ENCODE peak calls at places on chromosomes 2 and 18, in eight cellular contexts. One of them, this sample, is unnamed.

GRCh38 chr2:227464356-227464755 is 7.6 kb upstream of the AGFG1 start:
- DNase-seq in RWPE1: no peak
- DNase-seq in upper lobe of right lung: no peak
- DNase-seq in endothelial cell: no peak
- DNase-seq in spleen: no peak
- DNase-seq in fibroblast of mammary gland: no peak
- DNase-seq in tibial nerve: no peak
- DNase-seq in suprapubic skin: no peak
- DNase-seq in this sample: no peak

GRCh38 chr2:84832772-84833461 is 48.0 kb downstream of the TRABD2A start:
- DNase-seq in RWPE1: no peak
- DNase-seq in upper lobe of right lung: no peak
- DNase-seq in endothelial cell: no peak
- DNase-seq in spleen: peak
- DNase-seq in fibroblast of mammary gland: no peak
- DNase-seq in tibial nerve: no peak
- DNase-seq in suprapubic skin: no peak
- DNase-seq in this sample: no peak

GRCh38 chr18:34921811-34922385 is 119.3 kb upstream of the MAPRE2 start:
- DNase-seq in RWPE1: no peak
- DNase-seq in upper lobe of right lung: no peak
- DNase-seq in endothelial cell: no peak
- DNase-seq in spleen: no peak
- DNase-seq in fibroblast of mammary gland: no peak
- DNase-seq in tibial nerve: no peak
- DNase-seq in suprapubic skin: no peak
- DNase-seq in this sample: no peak

GRCh38 chr2:61361068-61361467 is 109.8 kb downstream of the USP34 start:
- DNase-seq in RWPE1: no peak
- DNase-seq in upper lobe of right lung: no peak
- DNase-seq in endothelial cell: no peak
- DNase-seq in spleen: no peak
- DNase-seq in fibroblast of mammary gland: no peak
- DNase-seq in tibial nerve: no peak
- DNase-seq in suprapubic skin: no peak
- DNase-seq in this sample: no peak

GRCh38 chr18:67135981-67136380 is 380.5 kb downstream of the DSEL start:
- DNase-seq in RWPE1: no peak
- DNase-seq in upper lobe of right lung: no peak
- DNase-seq in endothelial cell: no peak
- DNase-seq in spleen: no peak
- DNase-seq in fibroblast of mammary gland: no peak
- DNase-seq in tibial nerve: no peak
- DNase-seq in suprapubic skin: no peak
- DNase-seq in this sample: no peak

GRCh38 chr2:216619411-216620393 is 13.5 kb upstream of the IGFBP2 start:
- DNase-seq in RWPE1: no peak
- DNase-seq in upper lobe of right lung: no peak
- DNase-seq in endothelial cell: no peak
- DNase-seq in spleen: no peak
- DNase-seq in fibroblast of mammary gland: peak
- DNase-seq in tibial nerve: no peak
- DNase-seq in suprapubic skin: no peak
- DNase-seq in this sample: no peak

GRCh38 chr2:46990231-46990588 is 74.6 kb upstream of the MCFD2 start:
- DNase-seq in RWPE1: no peak
- DNase-seq in upper lobe of right lung: no peak
- DNase-seq in endothelial cell: no peak
- DNase-seq in spleen: no peak
- DNase-seq in fibroblast of mammary gland: no peak
- DNase-seq in tibial nerve: no peak
- DNase-seq in suprapubic skin: no peak
- DNase-seq in this sample: no peak

GRCh38 chr18:22670914-22671313 is 253.2 kb upstream of the CTAGE1 start:
- DNase-seq in RWPE1: no peak
- DNase-seq in upper lobe of right lung: no peak
- DNase-seq in endothelial cell: no peak
- DNase-seq in spleen: no peak
- DNase-seq in fibroblast of mammary gland: no peak
- DNase-seq in tibial nerve: no peak
- DNase-seq in suprapubic skin: no peak
- DNase-seq in this sample: no peak

GRCh38 chr2:197873293-197873701 is 68.9 kb downstream of the PLCL1 start:
- DNase-seq in RWPE1: no peak
- DNase-seq in upper lobe of right lung: no peak
- DNase-seq in endothelial cell: no peak
- DNase-seq in spleen: no peak
- DNase-seq in fibroblast of mammary gland: peak
- DNase-seq in tibial nerve: no peak
- DNase-seq in suprapubic skin: no peak
- DNase-seq in this sample: peak

GRCh38 chr2:197255550-197255949 is 55.0 kb downstream of the ANKRD44 start:
- DNase-seq in RWPE1: no peak
- DNase-seq in upper lobe of right lung: peak
- DNase-seq in endothelial cell: peak
- DNase-seq in spleen: peak
- DNase-seq in fibroblast of mammary gland: no peak
- DNase-seq in tibial nerve: peak
- DNase-seq in suprapubic skin: peak
- DNase-seq in this sample: no peak

GRCh38 chr2:108288534-108289106 is at the start of gene SULT1C2:
- DNase-seq in RWPE1: no peak
- DNase-seq in upper lobe of right lung: no peak
- DNase-seq in endothelial cell: peak
- DNase-seq in spleen: no peak
- DNase-seq in fibroblast of mammary gland: peak
- DNase-seq in tibial nerve: no peak
- DNase-seq in suprapubic skin: no peak
- DNase-seq in this sample: no peak

GRCh38 chr2:9954136-9954535 is 2.6 kb downstream of the GRHL1 start:
- DNase-seq in RWPE1: no peak
- DNase-seq in upper lobe of right lung: no peak
- DNase-seq in endothelial cell: no peak
- DNase-seq in spleen: no peak
- DNase-seq in fibroblast of mammary gland: no peak
- DNase-seq in tibial nerve: no peak
- DNase-seq in suprapubic skin: no peak
- DNase-seq in this sample: no peak

GRCh38 chr18:32310119-32310518 is 120.3 kb downstream of the MEP1B start:
- DNase-seq in RWPE1: no peak
- DNase-seq in upper lobe of right lung: no peak
- DNase-seq in endothelial cell: no peak
- DNase-seq in spleen: no peak
- DNase-seq in fibroblast of mammary gland: peak
- DNase-seq in tibial nerve: no peak
- DNase-seq in suprapubic skin: no peak
- DNase-seq in this sample: no peak

DNA sequence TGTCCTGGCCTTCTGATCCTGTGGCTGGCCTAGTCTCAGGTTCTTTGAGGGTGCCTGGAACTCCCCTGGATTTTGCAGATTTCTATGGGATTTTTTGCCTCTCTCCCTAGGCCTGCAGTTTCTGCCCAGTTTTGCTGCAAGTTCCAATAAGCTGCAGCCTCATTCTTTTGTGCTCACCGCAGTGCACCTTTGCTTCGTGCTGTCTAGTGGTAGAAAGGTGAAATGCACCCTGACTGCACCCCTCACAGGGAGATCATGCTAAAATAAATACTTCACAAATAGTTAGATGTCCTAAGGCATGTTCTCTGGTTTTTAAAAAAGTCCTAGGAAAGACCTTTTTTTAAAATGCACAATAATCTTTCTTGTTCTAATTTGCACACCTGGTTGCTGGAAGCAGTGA is 72.5 kb downstream of the GNAL start:
- DNase-seq in RWPE1: no peak
- DNase-seq in upper lobe of right lung: no peak
- DNase-seq in endothelial cell: no peak
- DNase-seq in spleen: no peak
- DNase-seq in fibroblast of mammary gland: no peak
- DNase-seq in tibial nerve: no peak
- DNase-seq in suprapubic skin: no peak
- DNase-seq in this sample: no peak
- TF ChIP-seq CTCF in RWPE1: no peak
- TF ChIP-seq CTCF in upper lobe of right lung: no peak
- TF ChIP-seq CTCF in endothelial cell: peak
- TF ChIP-seq CTCF in spleen: no peak
- TF ChIP-seq CTCF in fibroblast of mammary gland: no peak
- TF ChIP-seq CTCF in tibial nerve: no peak
- TF ChIP-seq CTCF in suprapubic skin: peak
- TF ChIP-seq CTCF in this sample: peak

GRCh38 chr2:148967056-148967455 is 71.4 kb upstream of the LYPD6B start:
- DNase-seq in RWPE1: no peak
- DNase-seq in upper lobe of right lung: no peak
- DNase-seq in endothelial cell: no peak
- DNase-seq in spleen: no peak
- DNase-seq in fibroblast of mammary gland: no peak
- DNase-seq in tibial nerve: no peak
- DNase-seq in suprapubic skin: no peak
- DNase-seq in this sample: no peak

GRCh38 chr2:148968776-148969175 is 69.7 kb upstream of the LYPD6B start:
- DNase-seq in RWPE1: no peak
- DNase-seq in upper lobe of right lung: no peak
- DNase-seq in endothelial cell: no peak
- DNase-seq in spleen: no peak
- DNase-seq in fibroblast of mammary gland: no peak
- DNase-seq in tibial nerve: no peak
- DNase-seq in suprapubic skin: no peak
- DNase-seq in this sample: no peak

GRCh38 chr2:148965596-148966431 is 72.7 kb upstream of the LYPD6B start:
- DNase-seq in RWPE1: no peak
- DNase-seq in upper lobe of right lung: no peak
- DNase-seq in endothelial cell: no peak
- DNase-seq in spleen: no peak
- DNase-seq in fibroblast of mammary gland: no peak
- DNase-seq in tibial nerve: no peak
- DNase-seq in suprapubic skin: no peak
- DNase-seq in this sample: no peak

GRCh38 chr2:148966432-148966758 is 72.1 kb upstream of the LYPD6B start:
- DNase-seq in RWPE1: no peak
- DNase-seq in upper lobe of right lung: no peak
- DNase-seq in endothelial cell: no peak
- DNase-seq in spleen: no peak
- DNase-seq in fibroblast of mammary gland: no peak
- DNase-seq in tibial nerve: no peak
- DNase-seq in suprapubic skin: no peak
- DNase-seq in this sample: no peak

DNA sequence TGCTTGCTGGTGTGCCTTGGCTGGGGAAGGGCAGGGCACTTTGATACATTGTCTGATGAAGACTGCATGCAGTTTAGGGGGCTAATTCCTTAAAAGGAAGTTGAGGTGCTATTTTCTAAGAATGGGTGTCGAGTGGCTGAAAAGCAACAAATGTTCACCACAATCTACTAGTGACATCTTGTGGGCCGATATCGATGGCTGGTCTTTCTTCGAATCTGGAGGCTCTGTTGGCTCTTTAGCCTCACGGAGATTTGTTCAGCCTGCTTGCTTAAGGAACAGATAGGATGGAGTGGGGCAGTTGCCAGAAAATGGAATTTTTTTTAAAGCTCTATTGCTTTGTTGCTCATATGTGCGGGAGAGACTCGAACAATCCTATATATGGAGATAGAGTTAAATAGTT is 71.0 kb upstream of the LYPD6B start:
- DNase-seq in RWPE1: no peak
- DNase-seq in upper lobe of right lung: no peak
- DNase-seq in endothelial cell: no peak
- DNase-seq in spleen: no peak
- DNase-seq in fibroblast of mammary gland: peak
- DNase-seq in tibial nerve: no peak
- DNase-seq in suprapubic skin: no peak
- DNase-seq in this sample: no peak
- TF ChIP-seq CTCF in RWPE1: no peak
- TF ChIP-seq CTCF in upper lobe of right lung: no peak
- TF ChIP-seq CTCF in endothelial cell: no peak
- TF ChIP-seq CTCF in spleen: no peak
- TF ChIP-seq CTCF in fibroblast of mammary gland: no peak
- TF ChIP-seq CTCF in tibial nerve: no peak
- TF ChIP-seq CTCF in suprapubic skin: no peak
- TF ChIP-seq CTCF in this sample: no peak

DNA sequence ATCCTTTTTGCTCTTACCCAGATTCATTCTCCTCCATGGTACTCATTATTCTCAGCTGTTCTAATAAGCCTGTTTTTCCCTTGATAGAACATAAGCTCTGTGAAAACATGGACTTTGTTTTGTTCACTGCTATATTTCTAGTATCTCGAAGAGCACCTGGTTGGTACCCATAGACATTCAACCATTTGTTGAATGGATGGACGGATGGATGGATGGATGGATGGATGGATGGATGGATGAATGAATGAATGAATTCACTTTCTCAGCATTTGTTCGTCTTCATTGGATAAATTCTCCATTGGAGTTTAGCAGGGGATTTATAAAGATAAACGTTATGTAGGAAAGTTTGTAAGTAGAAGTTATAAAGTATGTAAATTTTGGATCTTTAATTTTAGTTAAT is 2.9 kb downstream of the FAM171B start:
- DNase-seq in RWPE1: no peak
- DNase-seq in upper lobe of right lung: no peak
- DNase-seq in endothelial cell: no peak
- DNase-seq in spleen: no peak
- DNase-seq in fibroblast of mammary gland: no peak
- DNase-seq in tibial nerve: no peak
- DNase-seq in suprapubic skin: no peak
- DNase-seq in this sample: no peak
- TF ChIP-seq CTCF in RWPE1: no peak
- TF ChIP-seq CTCF in upper lobe of right lung: no peak
- TF ChIP-seq CTCF in endothelial cell: no peak
- TF ChIP-seq CTCF in spleen: no peak
- TF ChIP-seq CTCF in fibroblast of mammary gland: no peak
- TF ChIP-seq CTCF in tibial nerve: no peak
- TF ChIP-seq CTCF in suprapubic skin: no peak
- TF ChIP-seq CTCF in this sample: no peak

DNA sequence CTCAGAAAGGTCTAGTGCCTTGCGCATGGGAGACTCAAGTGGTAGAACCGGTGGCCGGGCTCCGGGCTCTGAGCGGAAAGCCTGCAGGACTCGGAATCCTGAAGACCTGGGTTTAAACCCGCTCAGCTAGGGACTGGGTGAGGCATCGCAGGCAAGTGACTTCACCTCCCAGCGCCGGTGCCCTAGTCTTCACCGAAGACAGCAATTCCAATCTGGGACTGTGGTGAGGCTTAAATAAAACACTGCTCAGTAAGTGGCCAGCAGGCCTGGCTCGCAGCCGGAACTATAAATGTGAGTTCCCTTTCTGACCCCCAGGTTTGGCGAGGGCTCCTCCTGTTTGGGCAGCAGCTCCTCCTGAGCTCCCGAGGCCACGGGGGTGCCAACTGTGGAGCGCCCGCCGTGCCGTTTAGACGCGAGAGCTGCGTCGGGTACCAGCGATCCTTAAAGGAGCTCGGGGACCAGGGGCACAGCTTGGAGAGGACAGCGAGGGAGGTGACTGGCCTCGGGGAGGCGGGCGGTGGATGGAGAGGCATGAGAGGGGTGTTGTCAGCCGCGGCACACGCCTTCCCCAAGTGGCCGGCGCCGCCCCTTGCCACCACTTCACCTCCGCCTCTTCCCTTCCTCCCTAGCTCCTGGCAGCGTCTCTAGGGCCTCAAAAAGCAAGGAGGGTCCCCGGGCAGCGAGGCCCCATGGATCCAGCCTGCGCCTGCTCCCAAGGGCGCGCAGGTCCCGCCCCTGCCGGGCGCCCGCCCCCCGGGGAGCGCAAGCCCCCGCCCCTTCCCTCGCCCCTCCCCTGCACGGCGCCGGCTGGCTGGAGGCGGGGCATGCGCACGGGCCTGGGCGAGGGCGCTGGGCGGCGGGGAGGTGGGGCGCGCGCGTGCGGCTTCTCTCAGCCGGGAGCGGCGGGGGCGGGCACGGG is 736 bp upstream of the MTCL1 start:
- DNase-seq in RWPE1: peak
- DNase-seq in upper lobe of right lung: peak
- DNase-seq in endothelial cell: peak
- DNase-seq in spleen: peak
- DNase-seq in fibroblast of mammary gland: peak
- DNase-seq in tibial nerve: peak
- DNase-seq in suprapubic skin: peak
- DNase-seq in this sample: peak
- TF ChIP-seq CTCF in RWPE1: no peak
- TF ChIP-seq CTCF in upper lobe of right lung: no peak
- TF ChIP-seq CTCF in endothelial cell: no peak
- TF ChIP-seq CTCF in spleen: no peak
- TF ChIP-seq CTCF in fibroblast of mammary gland: no peak
- TF ChIP-seq CTCF in tibial nerve: no peak
- TF ChIP-seq CTCF in suprapubic skin: no peak
- TF ChIP-seq CTCF in this sample: peak

This sample was measured in HFFc6.